ENCODE peak calls at places on chromosome 17, in ten cellular contexts. One of them, this sample, is unnamed.

GRCh38 chr17:34306466-34306865 is 12.8 kb upstream of the CCL8 start:
- DNase-seq in activated naive CD4-positive, alpha-beta T cell treated with Interleukin-2 at 50 U/mL for 16 hours: no peak
- DNase-seq in cerebellar cortex: peak
- DNase-seq in neural crest cell: no peak
- DNase-seq in GOT3: no peak
- DNase-seq in GM03348: peak
- DNase-seq in cardiac septum: no peak
- DNase-seq in glutamatergic neuron: no peak
- DNase-seq in endodermal cell: peak
- DNase-seq in stimulated activated CD8-positive, alpha-beta memory T cell treated with anti-CD3 and anti-CD28 coated beads, Interleukin-12 subunit alpha, Interleukin-12 subunit beta, amount 100 ng/mL, for 1 hour: no peak
- DNase-seq in this sample: no peak

GRCh38 chr17:34763727-34764665 is 184.6 kb downstream of the TMEM132E start:
- DNase-seq in neural crest cell: no peak
- DNase-seq in cardiac septum: peak
- DNase-seq in stimulated activated CD8-positive, alpha-beta memory T cell treated with anti-CD3 and anti-CD28 coated beads, Interleukin-12 subunit alpha, Interleukin-12 subunit beta, amount 100 ng/mL, for 1 hour: no peak
- DNase-seq in endodermal cell: peak
- DNase-seq in activated naive CD4-positive, alpha-beta T cell treated with Interleukin-2 at 50 U/mL for 16 hours: no peak
- DNase-seq in GOT3: no peak
- DNase-seq in glutamatergic neuron: no peak
- DNase-seq in cerebellar cortex: no peak
- DNase-seq in GM03348: no peak
- DNase-seq in this sample: no peak

GRCh38 chr17:15507001-15507400 is 39.6 kb upstream of the CDRT4 start:
- DNase-seq in stimulated activated CD8-positive, alpha-beta memory T cell treated with anti-CD3 and anti-CD28 coated beads, Interleukin-12 subunit alpha, Interleukin-12 subunit beta, amount 100 ng/mL, for 1 hour: no peak
- DNase-seq in cardiac septum: no peak
- DNase-seq in GM03348: no peak
- DNase-seq in cerebellar cortex: no peak
- DNase-seq in endodermal cell: peak
- DNase-seq in GOT3: no peak
- DNase-seq in neural crest cell: no peak
- DNase-seq in glutamatergic neuron: no peak
- DNase-seq in activated naive CD4-positive, alpha-beta T cell treated with Interleukin-2 at 50 U/mL for 16 hours: no peak
- DNase-seq in this sample: no peak

GRCh38 chr17:35460354-35460851 is 11.8 kb upstream of the SLFN13 start:
- DNase-seq in cardiac septum: peak
- DNase-seq in stimulated activated CD8-positive, alpha-beta memory T cell treated with anti-CD3 and anti-CD28 coated beads, Interleukin-12 subunit alpha, Interleukin-12 subunit beta, amount 100 ng/mL, for 1 hour: peak
- DNase-seq in GOT3: no peak
- DNase-seq in cerebellar cortex: no peak
- DNase-seq in endodermal cell: peak
- DNase-seq in neural crest cell: no peak
- DNase-seq in activated naive CD4-positive, alpha-beta T cell treated with Interleukin-2 at 50 U/mL for 16 hours: peak
- DNase-seq in GM03348: peak
- DNase-seq in glutamatergic neuron: peak
- DNase-seq in this sample: peak

GRCh38 chr17:1998426-1998784 is 26.7 kb downstream of the RTN4RL1 start:
- DNase-seq in glutamatergic neuron: peak
- DNase-seq in stimulated activated CD8-positive, alpha-beta memory T cell treated with anti-CD3 and anti-CD28 coated beads, Interleukin-12 subunit alpha, Interleukin-12 subunit beta, amount 100 ng/mL, for 1 hour: no peak
- DNase-seq in cardiac septum: no peak
- DNase-seq in GM03348: no peak
- DNase-seq in activated naive CD4-positive, alpha-beta T cell treated with Interleukin-2 at 50 U/mL for 16 hours: no peak
- DNase-seq in endodermal cell: peak
- DNase-seq in cerebellar cortex: no peak
- DNase-seq in GOT3: no peak
- DNase-seq in neural crest cell: peak
- DNase-seq in this sample: no peak

GRCh38 chr17:17954079-17954478 is 18.1 kb downstream of the TOM1L2 start:
- DNase-seq in endodermal cell: no peak
- DNase-seq in activated naive CD4-positive, alpha-beta T cell treated with Interleukin-2 at 50 U/mL for 16 hours: no peak
- DNase-seq in cardiac septum: no peak
- DNase-seq in GM03348: no peak
- DNase-seq in glutamatergic neuron: no peak
- DNase-seq in neural crest cell: no peak
- DNase-seq in GOT3: no peak
- DNase-seq in stimulated activated CD8-positive, alpha-beta memory T cell treated with anti-CD3 and anti-CD28 coated beads, Interleukin-12 subunit alpha, Interleukin-12 subunit beta, amount 100 ng/mL, for 1 hour: no peak
- DNase-seq in cerebellar cortex: no peak
- DNase-seq in this sample: no peak

GRCh38 chr17:80743181-80743771 is 198.6 kb downstream of the RPTOR start:
- DNase-seq in neural crest cell: no peak
- DNase-seq in GOT3: no peak
- DNase-seq in stimulated activated CD8-positive, alpha-beta memory T cell treated with anti-CD3 and anti-CD28 coated beads, Interleukin-12 subunit alpha, Interleukin-12 subunit beta, amount 100 ng/mL, for 1 hour: peak
- DNase-seq in activated naive CD4-positive, alpha-beta T cell treated with Interleukin-2 at 50 U/mL for 16 hours: no peak
- DNase-seq in endodermal cell: no peak
- DNase-seq in glutamatergic neuron: no peak
- DNase-seq in GM03348: peak
- DNase-seq in cardiac septum: no peak
- DNase-seq in cerebellar cortex: peak
- DNase-seq in this sample: no peak

GRCh38 chr17:45896803-45897693 is 2.7 kb downstream of the MAPT start:
- DNase-seq in endodermal cell: peak
- DNase-seq in activated naive CD4-positive, alpha-beta T cell treated with Interleukin-2 at 50 U/mL for 16 hours: no peak
- DNase-seq in GM03348: no peak
- DNase-seq in cardiac septum: no peak
- DNase-seq in cerebellar cortex: peak
- DNase-seq in GOT3: no peak
- DNase-seq in stimulated activated CD8-positive, alpha-beta memory T cell treated with anti-CD3 and anti-CD28 coated beads, Interleukin-12 subunit alpha, Interleukin-12 subunit beta, amount 100 ng/mL, for 1 hour: no peak
- DNase-seq in glutamatergic neuron: peak
- DNase-seq in neural crest cell: no peak
- DNase-seq in this sample: peak

GRCh38 chr17:59493867-59494266 is 71.5 kb upstream of the DHX40 start:
- DNase-seq in endodermal cell: no peak
- DNase-seq in activated naive CD4-positive, alpha-beta T cell treated with Interleukin-2 at 50 U/mL for 16 hours: no peak
- DNase-seq in GOT3: no peak
- DNase-seq in glutamatergic neuron: no peak
- DNase-seq in neural crest cell: no peak
- DNase-seq in GM03348: no peak
- DNase-seq in stimulated activated CD8-positive, alpha-beta memory T cell treated with anti-CD3 and anti-CD28 coated beads, Interleukin-12 subunit alpha, Interleukin-12 subunit beta, amount 100 ng/mL, for 1 hour: no peak
- DNase-seq in cardiac septum: no peak
- DNase-seq in cerebellar cortex: peak
- DNase-seq in this sample: peak

GRCh38 chr17:67461876-67462275 is 84.8 kb downstream of the PITPNC1 start:
- DNase-seq in glutamatergic neuron: no peak
- DNase-seq in endodermal cell: no peak
- DNase-seq in stimulated activated CD8-positive, alpha-beta memory T cell treated with anti-CD3 and anti-CD28 coated beads, Interleukin-12 subunit alpha, Interleukin-12 subunit beta, amount 100 ng/mL, for 1 hour: no peak
- DNase-seq in GOT3: no peak
- DNase-seq in GM03348: no peak
- DNase-seq in cardiac septum: no peak
- DNase-seq in neural crest cell: no peak
- DNase-seq in cerebellar cortex: no peak
- DNase-seq in activated naive CD4-positive, alpha-beta T cell treated with Interleukin-2 at 50 U/mL for 16 hours: no peak
- DNase-seq in this sample: no peak

GRCh38 chr17:67316776-67317175 is 49.6 kb downstream of the PSMD12 start:
- DNase-seq in GOT3: no peak
- DNase-seq in glutamatergic neuron: no peak
- DNase-seq in neural crest cell: no peak
- DNase-seq in activated naive CD4-positive, alpha-beta T cell treated with Interleukin-2 at 50 U/mL for 16 hours: no peak
- DNase-seq in cerebellar cortex: no peak
- DNase-seq in GM03348: no peak
- DNase-seq in cardiac septum: no peak
- DNase-seq in endodermal cell: no peak
- DNase-seq in stimulated activated CD8-positive, alpha-beta memory T cell treated with anti-CD3 and anti-CD28 coated beads, Interleukin-12 subunit alpha, Interleukin-12 subunit beta, amount 100 ng/mL, for 1 hour: no peak
- DNase-seq in this sample: no peak

GRCh38 chr17:77490361-77491183 is 349.8 kb downstream of the SEC14L1 start:
- DNase-seq in neural crest cell: no peak
- DNase-seq in endodermal cell: peak
- DNase-seq in glutamatergic neuron: no peak
- DNase-seq in cerebellar cortex: peak
- DNase-seq in stimulated activated CD8-positive, alpha-beta memory T cell treated with anti-CD3 and anti-CD28 coated beads, Interleukin-12 subunit alpha, Interleukin-12 subunit beta, amount 100 ng/mL, for 1 hour: no peak
- DNase-seq in GOT3: no peak
- DNase-seq in GM03348: no peak
- DNase-seq in activated naive CD4-positive, alpha-beta T cell treated with Interleukin-2 at 50 U/mL for 16 hours: no peak
- DNase-seq in cardiac septum: peak
- DNase-seq in this sample: no peak

GRCh38 chr17:76791053-76791980 is 53.4 kb downstream of the MFSD11 start:
- DNase-seq in GM03348: peak
- DNase-seq in activated naive CD4-positive, alpha-beta T cell treated with Interleukin-2 at 50 U/mL for 16 hours: peak
- DNase-seq in neural crest cell: no peak
- DNase-seq in stimulated activated CD8-positive, alpha-beta memory T cell treated with anti-CD3 and anti-CD28 coated beads, Interleukin-12 subunit alpha, Interleukin-12 subunit beta, amount 100 ng/mL, for 1 hour: no peak
- DNase-seq in cardiac septum: no peak
- DNase-seq in endodermal cell: no peak
- DNase-seq in glutamatergic neuron: no peak
- DNase-seq in GOT3: no peak
- DNase-seq in cerebellar cortex: no peak
- DNase-seq in this sample: no peak

GRCh38 chr17:21029515-21029914 is 13.3 kb downstream of the USP22 start:
- DNase-seq in activated naive CD4-positive, alpha-beta T cell treated with Interleukin-2 at 50 U/mL for 16 hours: no peak
- DNase-seq in GOT3: no peak
- DNase-seq in cerebellar cortex: no peak
- DNase-seq in GM03348: no peak
- DNase-seq in neural crest cell: no peak
- DNase-seq in endodermal cell: no peak
- DNase-seq in cardiac septum: no peak
- DNase-seq in stimulated activated CD8-positive, alpha-beta memory T cell treated with anti-CD3 and anti-CD28 coated beads, Interleukin-12 subunit alpha, Interleukin-12 subunit beta, amount 100 ng/mL, for 1 hour: no peak
- DNase-seq in glutamatergic neuron: no peak
- DNase-seq in this sample: no peak

GRCh38 chr17:56680676-56681075 is 87.2 kb downstream of the NOG start:
- DNase-seq in GOT3: no peak
- DNase-seq in stimulated activated CD8-positive, alpha-beta memory T cell treated with anti-CD3 and anti-CD28 coated beads, Interleukin-12 subunit alpha, Interleukin-12 subunit beta, amount 100 ng/mL, for 1 hour: no peak
- DNase-seq in endodermal cell: no peak
- DNase-seq in glutamatergic neuron: no peak
- DNase-seq in neural crest cell: no peak
- DNase-seq in activated naive CD4-positive, alpha-beta T cell treated with Interleukin-2 at 50 U/mL for 16 hours: no peak
- DNase-seq in cardiac septum: no peak
- DNase-seq in cerebellar cortex: no peak
- DNase-seq in GM03348: no peak
- DNase-seq in this sample: no peak

GRCh38 chr17:40452074-40452787 is 9.0 kb downstream of the IGFBP4 start:
- DNase-seq in cardiac septum: no peak
- DNase-seq in activated naive CD4-positive, alpha-beta T cell treated with Interleukin-2 at 50 U/mL for 16 hours: no peak
- DNase-seq in neural crest cell: no peak
- DNase-seq in GOT3: no peak
- DNase-seq in stimulated activated CD8-positive, alpha-beta memory T cell treated with anti-CD3 and anti-CD28 coated beads, Interleukin-12 subunit alpha, Interleukin-12 subunit beta, amount 100 ng/mL, for 1 hour: no peak
- DNase-seq in endodermal cell: no peak
- DNase-seq in glutamatergic neuron: peak
- DNase-seq in GM03348: peak
- DNase-seq in cerebellar cortex: no peak
- DNase-seq in this sample: no peak

GRCh38 chr17:1519678-1520077 is 3.3 kb upstream of the INPP5K start:
- DNase-seq in stimulated activated CD8-positive, alpha-beta memory T cell treated with anti-CD3 and anti-CD28 coated beads, Interleukin-12 subunit alpha, Interleukin-12 subunit beta, amount 100 ng/mL, for 1 hour: no peak
- DNase-seq in GM03348: no peak
- DNase-seq in endodermal cell: no peak
- DNase-seq in glutamatergic neuron: no peak
- DNase-seq in activated naive CD4-positive, alpha-beta T cell treated with Interleukin-2 at 50 U/mL for 16 hours: no peak
- DNase-seq in GOT3: no peak
- DNase-seq in cardiac septum: no peak
- DNase-seq in cerebellar cortex: no peak
- DNase-seq in neural crest cell: no peak
- DNase-seq in this sample: no peak

GRCh38 chr17:5500247-5500803 is 14.0 kb downstream of the MIS12 start:
- DNase-seq in activated naive CD4-positive, alpha-beta T cell treated with Interleukin-2 at 50 U/mL for 16 hours: peak
- DNase-seq in GM03348: peak
- DNase-seq in cardiac septum: no peak
- DNase-seq in endodermal cell: no peak
- DNase-seq in neural crest cell: no peak
- DNase-seq in GOT3: no peak
- DNase-seq in cerebellar cortex: peak
- DNase-seq in glutamatergic neuron: no peak
- DNase-seq in stimulated activated CD8-positive, alpha-beta memory T cell treated with anti-CD3 and anti-CD28 coated beads, Interleukin-12 subunit alpha, Interleukin-12 subunit beta, amount 100 ng/mL, for 1 hour: no peak
- DNase-seq in this sample: no peak

GRCh38 chr17:71902931-71903506 is 217.8 kb upstream of the SOX9 start:
- DNase-seq in glutamatergic neuron: no peak
- DNase-seq in activated naive CD4-positive, alpha-beta T cell treated with Interleukin-2 at 50 U/mL for 16 hours: no peak
- DNase-seq in GM03348: peak
- DNase-seq in stimulated activated CD8-positive, alpha-beta memory T cell treated with anti-CD3 and anti-CD28 coated beads, Interleukin-12 subunit alpha, Interleukin-12 subunit beta, amount 100 ng/mL, for 1 hour: no peak
- DNase-seq in neural crest cell: no peak
- DNase-seq in cerebellar cortex: no peak
- DNase-seq in cardiac septum: no peak
- DNase-seq in endodermal cell: no peak
- DNase-seq in GOT3: no peak
- DNase-seq in this sample: no peak

GRCh38 chr17:49573510-49574282 is 2.0 kb upstream of the NXPH3 start:
- DNase-seq in glutamatergic neuron: no peak
- DNase-seq in GOT3: no peak
- DNase-seq in cerebellar cortex: no peak
- DNase-seq in cardiac septum: peak
- DNase-seq in stimulated activated CD8-positive, alpha-beta memory T cell treated with anti-CD3 and anti-CD28 coated beads, Interleukin-12 subunit alpha, Interleukin-12 subunit beta, amount 100 ng/mL, for 1 hour: no peak
- DNase-seq in activated naive CD4-positive, alpha-beta T cell treated with Interleukin-2 at 50 U/mL for 16 hours: no peak
- DNase-seq in endodermal cell: no peak
- DNase-seq in GM03348: no peak
- DNase-seq in neural crest cell: no peak
- DNase-seq in this sample: no peak

GRCh38 chr17:48752399-48753288 is 24.1 kb upstream of the HOXB13 start:
- DNase-seq in GOT3: no peak
- DNase-seq in neural crest cell: no peak
- DNase-seq in glutamatergic neuron: no peak
- DNase-seq in cerebellar cortex: peak
- DNase-seq in activated naive CD4-positive, alpha-beta T cell treated with Interleukin-2 at 50 U/mL for 16 hours: no peak
- DNase-seq in cardiac septum: no peak
- DNase-seq in stimulated activated CD8-positive, alpha-beta memory T cell treated with anti-CD3 and anti-CD28 coated beads, Interleukin-12 subunit alpha, Interleukin-12 subunit beta, amount 100 ng/mL, for 1 hour: no peak
- DNase-seq in GM03348: no peak
- DNase-seq in endodermal cell: peak
- DNase-seq in this sample: no peak

GRCh38 chr17:66272699-66273390 is 29.6 kb upstream of the PRKCA start:
- DNase-seq in GM03348: peak
- DNase-seq in activated naive CD4-positive, alpha-beta T cell treated with Interleukin-2 at 50 U/mL for 16 hours: no peak
- DNase-seq in cerebellar cortex: no peak
- DNase-seq in neural crest cell: no peak
- DNase-seq in endodermal cell: no peak
- DNase-seq in glutamatergic neuron: no peak
- DNase-seq in cardiac septum: no peak
- DNase-seq in GOT3: no peak
- DNase-seq in stimulated activated CD8-positive, alpha-beta memory T cell treated with anti-CD3 and anti-CD28 coated beads, Interleukin-12 subunit alpha, Interleukin-12 subunit beta, amount 100 ng/mL, for 1 hour: no peak
- DNase-seq in this sample: no peak

GRCh38 chr17:47207143-47208067 is 1.7 kb upstream of the MYL4 start:
- DNase-seq in cerebellar cortex: no peak
- DNase-seq in activated naive CD4-positive, alpha-beta T cell treated with Interleukin-2 at 50 U/mL for 16 hours: no peak
- DNase-seq in stimulated activated CD8-positive, alpha-beta memory T cell treated with anti-CD3 and anti-CD28 coated beads, Interleukin-12 subunit alpha, Interleukin-12 subunit beta, amount 100 ng/mL, for 1 hour: no peak
- DNase-seq in neural crest cell: no peak
- DNase-seq in GOT3: no peak
- DNase-seq in cardiac septum: no peak
- DNase-seq in endodermal cell: peak
- DNase-seq in GM03348: no peak
- DNase-seq in glutamatergic neuron: no peak
- DNase-seq in this sample: no peak

GRCh38 chr17:27533874-27534815 is 77.9 kb downstream of the KSR1 start:
- DNase-seq in neural crest cell: no peak
- DNase-seq in glutamatergic neuron: no peak
- DNase-seq in cardiac septum: no peak
- DNase-seq in stimulated activated CD8-positive, alpha-beta memory T cell treated with anti-CD3 and anti-CD28 coated beads, Interleukin-12 subunit alpha, Interleukin-12 subunit beta, amount 100 ng/mL, for 1 hour: no peak
- DNase-seq in cerebellar cortex: no peak
- DNase-seq in GOT3: no peak
- DNase-seq in activated naive CD4-positive, alpha-beta T cell treated with Interleukin-2 at 50 U/mL for 16 hours: no peak
- DNase-seq in GM03348: peak
- DNase-seq in endodermal cell: peak
- DNase-seq in this sample: no peak